ENCODE peak calls at places on chromosomes 2 and 18, in ten cellular contexts. S is foreskin keratinocyte; E is Right ventricle myocardium superior; T is activated CD8-positive, alpha-beta memory T cell treated with anti-CD3 and anti-CD28 coated beads, Interleukin-2, amount 10 ng/mL, durations not matched to agents 7 days and 5 days; K is lower lobe of right lung; C is activated naive CD8-positive, alpha-beta T cell treated with anti-CD3 and anti-CD28 coated beads, Interleukin-2, amount 10 ng/mL, durations not matched to agents 7 days and 5 days; A is activated CD8-positive, alpha-beta T cell treated with anti-CD3 and anti-CD28 coated beads, Interleukin-2, amount 10 ng/mL, durations not matched to agents 7 days and 5 days; F is pancreas; Y is T-cell; L is activated CD4-positive, alpha-beta T cell treated with anti-CD3 and anti-CD28 coated beads for 36 hours. R is an unnamed sample.

GRCh38 chr2:199259671-199260070 is 198.1 kb downstream of the SATB2 start:
- ATAC-seq in L (no peak), A (no peak), C (no peak), F (no peak), Y (no peak), E (no peak), K (no peak), T (no peak), S (no peak), R (no peak)

GRCh38 chr2:99652862-99653261 is 163.0 kb upstream of the REV1 start:
- ATAC-seq in A (no peak), T (no peak), K (no peak), E (no peak), C (no peak), F (no peak), L (no peak), Y (no peak), S (no peak), R (no peak)

GRCh38 chr18:74589021-74589420 is 8.6 kb upstream of the ZNF407 start:
- ATAC-seq in S (no peak), Y (no peak), E (peak; percentile 64), F (peak; percentile 51), A (no peak), K (peak; percentile 79), L (peak; percentile 51), T (no peak), C (no peak), R (peak; percentile 60)

GRCh38 chr18:22088029-22088428 is 81.4 kb upstream of the GATA6 start:
- ATAC-seq in Y (no peak), C (no peak), E (peak; percentile 66), T (no peak), S (no peak), K (peak; percentile 86), F (peak; percentile 76), A (no peak), L (no peak), R (no peak)

GRCh38 chr2:23293063-23293462 is 91.9 kb upstream of the KLHL29 start:
- ATAC-seq in S (no peak), Y (no peak), F (peak; percentile 64), L (no peak), K (peak; percentile 29), A (no peak), E (peak; percentile 53), T (no peak), C (no peak), R (no peak)

GRCh38 chr2:30446602-30447148 is 371 bp upstream of the LCLAT1 start:
- ATAC-seq in Y (no peak), E (no peak), C (no peak), T (peak; percentile 17), S (no peak), L (peak; percentile 12), A (peak; percentile 21), K (peak; percentile 14), F (peak; percentile 28), R (no peak)

GRCh38 chr2:218169757-218170546 is 3.2 kb upstream of the CXCR1 start:
- ATAC-seq in C (no peak), A (no peak), K (no peak), Y (no peak), T (no peak), E (no peak), F (peak; percentile 51), L (no peak), S (no peak), R (no peak)

GRCh38 chr2:48232351-48232750 is 297.6 kb upstream of the STON1 start:
- ATAC-seq in Y (no peak), L (no peak), K (no peak), F (no peak), A (no peak), T (no peak), S (no peak), C (no peak), E (no peak), R (no peak)

GRCh38 chr2:160294339-160294803 is 94.3 kb upstream of the ITGB6 start:
- ATAC-seq in Y (no peak), K (peak; percentile 78), C (peak; percentile 47), F (peak; percentile 81), E (peak; percentile 66), A (no peak), S (peak; percentile 70), T (peak; percentile 95), L (peak; percentile 93), R (peak; percentile 97)

GRCh38 chr2:47339745-47340541 is 63.0 kb upstream of the MSH2 start:
- ATAC-seq in L (peak; percentile 96), T (no peak), F (peak; percentile 55), A (no peak), S (peak; percentile 95), E (no peak), C (no peak), K (peak; percentile 64), Y (no peak), R (peak; percentile 92)

GRCh38 chr18:961644-962355 is 57.1 kb downstream of the ADCYAP1 start:
- ATAC-seq in T (no peak), C (peak; percentile 22), E (peak; percentile 38), A (no peak), F (peak; percentile 49), S (no peak), Y (no peak), L (no peak), K (no peak), R (no peak)

R was measured in activated T-helper 17 cell treated with anti-CD3 and anti-CD28 coated beads, Interleukin-2, amount 50 U/mL, for 72 hours.